ENCODE peak calls at places on chromosomes 12 and 14, in seven cellular contexts. One of them, this sample, is unnamed.

GRCh38 chr14:36510078-36510799 is 9.8 kb downstream of the NKX2-1 start:
- DNase-seq in activated CD4-positive, CD25-positive, alpha-beta regulatory T cell: no peak
- DNase-seq in mesenteric fat pad: no peak
- DNase-seq in endothelial cell: no peak
- DNase-seq in stimulated activated CD4-positive, alpha-beta T cell treated with anti-CD3 and anti-CD28 coated beads, Interleukin-2, amount 100 ng/mL, for 24 hours: no peak
- DNase-seq in endodermal cell: peak
- DNase-seq in M059J: no peak
- DNase-seq in this sample: no peak

GRCh38 chr12:90102957-90103652 is 394.5 kb upstream of the ATP2B1 start:
- DNase-seq in M059J: peak
- DNase-seq in activated CD4-positive, CD25-positive, alpha-beta regulatory T cell: no peak
- DNase-seq in endothelial cell: peak
- DNase-seq in stimulated activated CD4-positive, alpha-beta T cell treated with anti-CD3 and anti-CD28 coated beads, Interleukin-2, amount 100 ng/mL, for 24 hours: no peak
- DNase-seq in endodermal cell: no peak
- DNase-seq in mesenteric fat pad: no peak
- DNase-seq in this sample: no peak

GRCh38 chr12:80313184-80313583 is 130.9 kb upstream of the PTPRQ start:
- DNase-seq in activated CD4-positive, CD25-positive, alpha-beta regulatory T cell: no peak
- DNase-seq in endodermal cell: no peak
- DNase-seq in endothelial cell: no peak
- DNase-seq in M059J: no peak
- DNase-seq in stimulated activated CD4-positive, alpha-beta T cell treated with anti-CD3 and anti-CD28 coated beads, Interleukin-2, amount 100 ng/mL, for 24 hours: no peak
- DNase-seq in mesenteric fat pad: no peak
- DNase-seq in this sample: no peak

GRCh38 chr14:32078030-32078793 is 1.1 kb downstream of the ARHGAP5 start:
- DNase-seq in endothelial cell: peak
- DNase-seq in activated CD4-positive, CD25-positive, alpha-beta regulatory T cell: no peak
- DNase-seq in endodermal cell: no peak
- DNase-seq in mesenteric fat pad: no peak
- DNase-seq in stimulated activated CD4-positive, alpha-beta T cell treated with anti-CD3 and anti-CD28 coated beads, Interleukin-2, amount 100 ng/mL, for 24 hours: no peak
- DNase-seq in M059J: peak
- DNase-seq in this sample: peak

GRCh38 chr14:73887116-73887490 is 444 bp downstream of the ZNF410 start:
- DNase-seq in endothelial cell: no peak
- DNase-seq in endodermal cell: no peak
- DNase-seq in stimulated activated CD4-positive, alpha-beta T cell treated with anti-CD3 and anti-CD28 coated beads, Interleukin-2, amount 100 ng/mL, for 24 hours: no peak
- DNase-seq in M059J: no peak
- DNase-seq in activated CD4-positive, CD25-positive, alpha-beta regulatory T cell: no peak
- DNase-seq in mesenteric fat pad: no peak
- DNase-seq in this sample: no peak

GRCh38 chr12:49983892-49984291 is 11.1 kb downstream of the AQP6 start:
- DNase-seq in activated CD4-positive, CD25-positive, alpha-beta regulatory T cell: no peak
- DNase-seq in M059J: peak
- DNase-seq in stimulated activated CD4-positive, alpha-beta T cell treated with anti-CD3 and anti-CD28 coated beads, Interleukin-2, amount 100 ng/mL, for 24 hours: no peak
- DNase-seq in endodermal cell: peak
- DNase-seq in endothelial cell: no peak
- DNase-seq in mesenteric fat pad: no peak
- DNase-seq in this sample: no peak

GRCh38 chr14:58887931-58888330 is 250.2 kb downstream of the DACT1 start:
- DNase-seq in mesenteric fat pad: no peak
- DNase-seq in M059J: peak
- DNase-seq in endothelial cell: no peak
- DNase-seq in stimulated activated CD4-positive, alpha-beta T cell treated with anti-CD3 and anti-CD28 coated beads, Interleukin-2, amount 100 ng/mL, for 24 hours: no peak
- DNase-seq in activated CD4-positive, CD25-positive, alpha-beta regulatory T cell: no peak
- DNase-seq in endodermal cell: no peak
- DNase-seq in this sample: no peak

GRCh38 chr12:78759387-78759786 is 105.2 kb upstream of the SYT1 start:
- DNase-seq in mesenteric fat pad: no peak
- DNase-seq in M059J: peak
- DNase-seq in activated CD4-positive, CD25-positive, alpha-beta regulatory T cell: no peak
- DNase-seq in endothelial cell: no peak
- DNase-seq in stimulated activated CD4-positive, alpha-beta T cell treated with anti-CD3 and anti-CD28 coated beads, Interleukin-2, amount 100 ng/mL, for 24 hours: no peak
- DNase-seq in endodermal cell: no peak
- DNase-seq in this sample: no peak

GRCh38 chr14:35385042-35385839 is 19.3 kb downstream of the NFKBIA start:
- DNase-seq in M059J: peak
- DNase-seq in endodermal cell: peak
- DNase-seq in endothelial cell: no peak
- DNase-seq in activated CD4-positive, CD25-positive, alpha-beta regulatory T cell: no peak
- DNase-seq in mesenteric fat pad: no peak
- DNase-seq in stimulated activated CD4-positive, alpha-beta T cell treated with anti-CD3 and anti-CD28 coated beads, Interleukin-2, amount 100 ng/mL, for 24 hours: no peak
- DNase-seq in this sample: no peak

GRCh38 chr14:105499256-105500035 is 8.4 kb downstream of the TEDC1 start:
- DNase-seq in endothelial cell: no peak
- DNase-seq in stimulated activated CD4-positive, alpha-beta T cell treated with anti-CD3 and anti-CD28 coated beads, Interleukin-2, amount 100 ng/mL, for 24 hours: no peak
- DNase-seq in activated CD4-positive, CD25-positive, alpha-beta regulatory T cell: no peak
- DNase-seq in mesenteric fat pad: no peak
- DNase-seq in endodermal cell: peak
- DNase-seq in M059J: no peak
- DNase-seq in this sample: no peak

GRCh38 chr12:110698171-110698902 is 9.4 kb upstream of the HVCN1 start:
- DNase-seq in endodermal cell: peak
- DNase-seq in endothelial cell: peak
- DNase-seq in mesenteric fat pad: peak
- DNase-seq in activated CD4-positive, CD25-positive, alpha-beta regulatory T cell: peak
- DNase-seq in stimulated activated CD4-positive, alpha-beta T cell treated with anti-CD3 and anti-CD28 coated beads, Interleukin-2, amount 100 ng/mL, for 24 hours: peak
- DNase-seq in M059J: peak
- DNase-seq in this sample: peak

GRCh38 chr12:10989107-10989506 is 2.4 kb upstream of the TAS2R50 start:
- DNase-seq in stimulated activated CD4-positive, alpha-beta T cell treated with anti-CD3 and anti-CD28 coated beads, Interleukin-2, amount 100 ng/mL, for 24 hours: no peak
- DNase-seq in mesenteric fat pad: no peak
- DNase-seq in endodermal cell: no peak
- DNase-seq in M059J: no peak
- DNase-seq in endothelial cell: no peak
- DNase-seq in activated CD4-positive, CD25-positive, alpha-beta regulatory T cell: no peak
- DNase-seq in this sample: no peak

GRCh38 chr12:6772331-6772695 is at the start of gene LAG3:
- DNase-seq in stimulated activated CD4-positive, alpha-beta T cell treated with anti-CD3 and anti-CD28 coated beads, Interleukin-2, amount 100 ng/mL, for 24 hours: peak
- DNase-seq in mesenteric fat pad: no peak
- DNase-seq in activated CD4-positive, CD25-positive, alpha-beta regulatory T cell: no peak
- DNase-seq in endodermal cell: peak
- DNase-seq in M059J: no peak
- DNase-seq in endothelial cell: no peak
- DNase-seq in this sample: peak

GRCh38 chr12:99605-100004 is 33.0 kb downstream of the IQSEC3 start:
- DNase-seq in M059J: peak
- DNase-seq in mesenteric fat pad: peak
- DNase-seq in activated CD4-positive, CD25-positive, alpha-beta regulatory T cell: no peak
- DNase-seq in endothelial cell: peak
- DNase-seq in endodermal cell: peak
- DNase-seq in stimulated activated CD4-positive, alpha-beta T cell treated with anti-CD3 and anti-CD28 coated beads, Interleukin-2, amount 100 ng/mL, for 24 hours: no peak
- DNase-seq in this sample: no peak

GRCh38 chr14:36580856-36581831 is 1.3 kb downstream of the NKX2-8 start:
- DNase-seq in activated CD4-positive, CD25-positive, alpha-beta regulatory T cell: no peak
- DNase-seq in M059J: peak
- DNase-seq in mesenteric fat pad: no peak
- DNase-seq in endothelial cell: peak
- DNase-seq in endodermal cell: peak
- DNase-seq in stimulated activated CD4-positive, alpha-beta T cell treated with anti-CD3 and anti-CD28 coated beads, Interleukin-2, amount 100 ng/mL, for 24 hours: no peak
- DNase-seq in this sample: no peak

GRCh38 chr12:93116632-93117031 is 187.5 kb upstream of the EEA1 start:
- DNase-seq in endothelial cell: no peak
- DNase-seq in stimulated activated CD4-positive, alpha-beta T cell treated with anti-CD3 and anti-CD28 coated beads, Interleukin-2, amount 100 ng/mL, for 24 hours: no peak
- DNase-seq in mesenteric fat pad: no peak
- DNase-seq in activated CD4-positive, CD25-positive, alpha-beta regulatory T cell: no peak
- DNase-seq in endodermal cell: no peak
- DNase-seq in M059J: no peak
- DNase-seq in this sample: no peak

GRCh38 chr14:64447890-64448667 is 17.2 kb upstream of the AKAP5 start:
- DNase-seq in M059J: no peak
- DNase-seq in mesenteric fat pad: no peak
- DNase-seq in stimulated activated CD4-positive, alpha-beta T cell treated with anti-CD3 and anti-CD28 coated beads, Interleukin-2, amount 100 ng/mL, for 24 hours: no peak
- DNase-seq in endothelial cell: no peak
- DNase-seq in activated CD4-positive, CD25-positive, alpha-beta regulatory T cell: no peak
- DNase-seq in endodermal cell: no peak
- DNase-seq in this sample: no peak

GRCh38 chr12:131939007-131939406 is 9.9 kb downstream of the PUS1 start:
- DNase-seq in mesenteric fat pad: no peak
- DNase-seq in activated CD4-positive, CD25-positive, alpha-beta regulatory T cell: no peak
- DNase-seq in stimulated activated CD4-positive, alpha-beta T cell treated with anti-CD3 and anti-CD28 coated beads, Interleukin-2, amount 100 ng/mL, for 24 hours: no peak
- DNase-seq in endothelial cell: no peak
- DNase-seq in M059J: no peak
- DNase-seq in endodermal cell: no peak
- DNase-seq in this sample: no peak

GRCh38 chr14:89855961-89856360 is 98.6 kb downstream of the EFCAB11 start:
- DNase-seq in endodermal cell: no peak
- DNase-seq in mesenteric fat pad: no peak
- DNase-seq in M059J: peak
- DNase-seq in endothelial cell: no peak
- DNase-seq in stimulated activated CD4-positive, alpha-beta T cell treated with anti-CD3 and anti-CD28 coated beads, Interleukin-2, amount 100 ng/mL, for 24 hours: no peak
- DNase-seq in activated CD4-positive, CD25-positive, alpha-beta regulatory T cell: no peak
- DNase-seq in this sample: no peak

GRCh38 chr12:123998344-123998941 is 25.4 kb downstream of the ZNF664 start:
- DNase-seq in stimulated activated CD4-positive, alpha-beta T cell treated with anti-CD3 and anti-CD28 coated beads, Interleukin-2, amount 100 ng/mL, for 24 hours: no peak
- DNase-seq in endodermal cell: no peak
- DNase-seq in mesenteric fat pad: no peak
- DNase-seq in endothelial cell: no peak
- DNase-seq in activated CD4-positive, CD25-positive, alpha-beta regulatory T cell: no peak
- DNase-seq in M059J: no peak
- DNase-seq in this sample: no peak

GRCh38 chr12:124618291-124618902 is 51.0 kb upstream of the NCOR2 start:
- DNase-seq in M059J: no peak
- DNase-seq in endothelial cell: no peak
- DNase-seq in stimulated activated CD4-positive, alpha-beta T cell treated with anti-CD3 and anti-CD28 coated beads, Interleukin-2, amount 100 ng/mL, for 24 hours: no peak
- DNase-seq in mesenteric fat pad: no peak
- DNase-seq in endodermal cell: no peak
- DNase-seq in activated CD4-positive, CD25-positive, alpha-beta regulatory T cell: no peak
- DNase-seq in this sample: no peak

This sample was measured in activated gamma-delta T cell.